ENCODE peak calls at places on chromosomes 16 and 17, in ten cellular contexts. V is T-helper 2 cell, I is LHCN-M2, O is NCI-H1092, J is occipital lobe, Y is heart left ventricle, Z is AG08395, X is HFFc6, G is COR-L47, R is T-helper 1 cell. Q is an unnamed sample.

GRCh38 chr17:78111012-78111726 is 17.4 kb downstream of the TMC6 start:
- DNase-seq in V (no peak), I (no peak), O (no peak), J (no peak), Y (peak; percentile 24), Z (no peak), X (no peak), G (no peak), R (no peak), Q (no peak)

GRCh38 chr17:74037320-74037719 is 166.2 kb upstream of the RPL38 start:
- DNase-seq in V (no peak), I (no peak), O (no peak), J (peak; percentile 35), Y (no peak), Z (no peak), X (no peak), G (peak; percentile 84), R (no peak), Q (no peak)

GRCh38 chr17:73030501-73030911 is 62.0 kb downstream of the SLC39A11 start:
- DNase-seq in V (no peak), I (no peak), O (no peak), J (no peak), Y (no peak), Z (peak; percentile 82), X (no peak), G (no peak), R (no peak), Q (no peak)

GRCh38 chr16:1615761-1616160 is 3.6 kb downstream of the CRAMP1 start:
- DNase-seq in V (no peak), I (no peak), O (no peak), J (no peak), Y (no peak), Z (no peak), X (no peak), G (no peak), R (no peak), Q (no peak)

GRCh38 chr17:55561973-55562495 is 50.8 kb upstream of the SMIM36 start:
- DNase-seq in V (no peak), I (no peak), O (no peak), J (no peak), Y (no peak), Z (no peak), X (no peak), G (no peak), R (no peak), Q (no peak)

GRCh38 chr17:32697728-32698625 is 178.9 kb downstream of the MYO1D start:
- DNase-seq in V (no peak), I (no peak), O (no peak), J (no peak), Y (no peak), Z (no peak), X (peak; percentile 9), G (no peak), R (no peak), Q (no peak)

GRCh38 chr16:71542377-71542776 is 16.2 kb downstream of the CHST4 start:
- DNase-seq in V (peak; percentile 31), I (peak; percentile 33), O (no peak), J (no peak), Y (peak; percentile 32), Z (peak; percentile 52), X (no peak), G (peak; percentile 4), R (peak; percentile 20), Q (no peak)

GRCh38 chr17:69773081-69773480 is 301.9 kb upstream of the KCNJ16 start:
- DNase-seq in V (no peak), I (no peak), O (no peak), J (no peak), Y (no peak), Z (no peak), X (peak; percentile 30), G (peak; percentile 5), R (no peak), Q (no peak)

GRCh38 chr17:11240841-11241610 is at the start of gene SHISA6:
- DNase-seq in V (no peak), I (no peak), O (no peak), J (no peak), Y (no peak), Z (no peak), X (no peak), G (no peak), R (no peak), Q (no peak)

GRCh38 chr17:68512967-68513474 is 791 bp downstream of the PRKAR1A start:
- DNase-seq in V (no peak), I (peak; percentile 58), O (no peak), J (no peak), Y (peak; percentile 43), Z (peak; percentile 36), X (peak; percentile 25), G (no peak), R (no peak), Q (no peak)

GRCh38 chr17:12545877-12546513 is 119.7 kb upstream of the MYOCD start:
- DNase-seq in V (no peak), I (peak; percentile 52), O (no peak), J (no peak), Y (no peak), Z (peak; percentile 53), X (peak; percentile 68), G (no peak), R (no peak), Q (no peak)

GRCh38 chr17:41416478-41416877 is 7.9 kb downstream of the KRT37 start:
- DNase-seq in V (no peak), I (no peak), O (no peak), J (no peak), Y (no peak), Z (no peak), X (no peak), G (no peak), R (no peak), Q (no peak)

GRCh38 chr16:81675662-81676535 is 103.2 kb upstream of the PLCG2 start:
- DNase-seq in V (no peak), I (no peak), O (no peak), J (no peak), Y (no peak), Z (no peak), X (no peak), G (no peak), R (no peak), Q (no peak)

GRCh38 chr17:32855620-32856019 is 21.3 kb downstream of the MYO1D start:
- DNase-seq in V (no peak), I (no peak), O (no peak), J (no peak), Y (no peak), Z (no peak), X (no peak), G (no peak), R (no peak), Q (no peak)

GRCh38 chr17:46964315-46965265 is 14.5 kb downstream of the RPRML start:
- DNase-seq in V (no peak), I (no peak), O (no peak), J (no peak), Y (no peak), Z (peak; percentile 50), X (peak; percentile 12), G (no peak), R (no peak), Q (no peak)

GRCh38 chr16:85169333-85170065 is 57.2 kb upstream of the CIBAR2 start:
- DNase-seq in V (no peak), I (no peak), O (no peak), J (no peak), Y (peak; percentile 42), Z (no peak), X (peak; percentile 12), G (no peak), R (no peak), Q (no peak)

GRCh38 chr17:80774643-80775281 is 216.9 kb upstream of the CHMP6 start:
- DNase-seq in V (no peak), I (no peak), O (peak; percentile 38), J (no peak), Y (no peak), Z (no peak), X (no peak), G (no peak), R (no peak), Q (no peak)

GRCh38 chr17:44900894-44901293 is 1.6 kb upstream of the EFTUD2 start:
- DNase-seq in V (no peak), I (peak; percentile 82), O (no peak), J (no peak), Y (no peak), Z (peak; percentile 45), X (peak; percentile 77), G (peak; percentile 36), R (no peak), Q (no peak)

GRCh38 chr16:83501481-83501880 is 306.3 kb upstream of the HSBP1 start:
- DNase-seq in V (no peak), I (peak; percentile 19), O (no peak), J (no peak), Y (no peak), Z (peak; percentile 8), X (no peak), G (no peak), R (no peak), Q (no peak)

GRCh38 chr16:14140916-14141315 is 69.8 kb downstream of the MRTFB start:
- DNase-seq in V (no peak), I (no peak), O (no peak), J (no peak), Y (no peak), Z (no peak), X (no peak), G (no peak), R (no peak), Q (no peak)

GRCh38 chr16:21626659-21627277 is 25.6 kb downstream of the IGSF6 start:
- DNase-seq in V (no peak), I (peak; percentile 72), O (no peak), J (no peak), Y (no peak), Z (peak; percentile 88), X (peak; percentile 97), G (no peak), R (no peak), Q (no peak)

GRCh38 chr17:45243750-45244149 is 18.1 kb downstream of the SPATA32 start:
- DNase-seq in V (no peak), I (no peak), O (no peak), J (no peak), Y (no peak), Z (no peak), X (no peak), G (no peak), R (no peak), Q (no peak)

GRCh38 chr17:70661342-70662222 is 492.2 kb downstream of the KCNJ2 start:
- DNase-seq in V (no peak), I (peak; percentile 59), O (peak; percentile 79), J (no peak), Y (no peak), Z (no peak), X (no peak), G (no peak), R (no peak), Q (no peak)

GRCh38 chr16:11675561-11676511 is 7.6 kb downstream of the SNN start:
- DNase-seq in V (no peak), I (peak; percentile 85), O (no peak), J (peak; percentile 57), Y (peak; percentile 47), Z (no peak), X (no peak), G (no peak), R (no peak), Q (no peak)

Q was measured in cardiac septum.